ENCODE peak calls at places on chromosome 11, in eight cellular contexts. X is CD4-positive, alpha-beta T cell; B is iris pigment epithelial cell; F is RPMI7951; H is T1000; Q is stimulated activated naive B cell treated with anti-CD40 and anti-IgM and Interleukin-4, amounts not matched to agents 10 μg/mL and 1 μg/mL and 100 μg/mL, for 72 hours; Z is prostate gland; U is EL. L is an unnamed sample.

GRCh38 chr11:27868226-27868625 is 168.0 kb upstream of the BDNF start:
- DNase-seq in X (no peak), B (peak), F (no peak), H (no peak), Q (no peak), Z (no peak), U (no peak), L (peak)

GRCh38 chr11:45145421-45146071 is 893 bp upstream of the PRDM11 start:
- DNase-seq in X (no peak), B (peak), F (peak), H (no peak), Q (no peak), Z (no peak), U (peak), L (no peak)

GRCh38 chr11:77197626-77198320 is 69.7 kb downstream of the MYO7A start:
- DNase-seq in X (peak), B (no peak), F (no peak), H (no peak), Q (no peak), Z (no peak), U (no peak), L (no peak)

GRCh38 chr11:119285431-119285830 is 31.5 kb downstream of the MCAM start:
- DNase-seq in X (no peak), B (no peak), F (no peak), H (no peak), Q (no peak), Z (no peak), U (no peak), L (no peak)

GRCh38 chr11:3188496-3189192 is 23.5 kb upstream of the OSBPL5 start:
- DNase-seq in X (peak), B (no peak), F (no peak), H (no peak), Q (no peak), Z (no peak), U (no peak), L (no peak)

GRCh38 chr11:126697937-126698336 is 302.6 kb downstream of the KIRREL3 start:
- DNase-seq in X (no peak), B (no peak), F (no peak), H (no peak), Q (no peak), Z (no peak), U (no peak), L (no peak)

GRCh38 chr11:113447621-113448310 is 27.4 kb downstream of the DRD2 start:
- DNase-seq in X (no peak), B (peak), F (peak), H (no peak), Q (no peak), Z (no peak), U (peak), L (no peak)

GRCh38 chr11:82653752-82654151 is 79.9 kb downstream of the FAM181B start:
- DNase-seq in X (no peak), B (no peak), F (no peak), H (no peak), Q (no peak), Z (no peak), U (no peak), L (no peak)

GRCh38 chr11:15016200-15016599 is 44.0 kb upstream of the CALCA start:
- DNase-seq in X (no peak), B (no peak), F (no peak), H (no peak), Q (no peak), Z (no peak), U (no peak), L (no peak)

GRCh38 chr11:132312616-132313210 is 942.3 kb downstream of the NTM start:
- DNase-seq in X (no peak), B (peak), F (peak), H (no peak), Q (no peak), Z (no peak), U (peak), L (peak)

GRCh38 chr11:77193915-77194830 is 66.1 kb downstream of the MYO7A start:
- DNase-seq in X (no peak), B (no peak), F (no peak), H (no peak), Q (no peak), Z (no peak), U (no peak), L (no peak)

GRCh38 chr11:8227156-8228152 is 36.2 kb downstream of the LMO1 start:
- DNase-seq in X (no peak), B (no peak), F (no peak), H (no peak), Q (no peak), Z (no peak), U (peak), L (no peak)

GRCh38 chr11:103528596-103528995 is 419.4 kb downstream of the DYNC2H1 start:
- DNase-seq in X (no peak), B (no peak), F (no peak), H (no peak), Q (no peak), Z (no peak), U (no peak), L (no peak)

GRCh38 chr11:123594921-123595320 is 59.5 kb downstream of the SCN3B start:
- DNase-seq in X (no peak), B (no peak), F (no peak), H (no peak), Q (no peak), Z (no peak), U (no peak), L (no peak)

GRCh38 chr11:17719940-17720795 is 797 bp downstream of the MYOD1 start:
- DNase-seq in X (no peak), B (peak), F (peak), H (no peak), Q (no peak), Z (no peak), U (peak), L (no peak)

GRCh38 chr11:55714982-55715888 is 53.2 kb downstream of the OR4C6 start:
- DNase-seq in X (no peak), B (no peak), F (peak), H (no peak), Q (no peak), Z (no peak), U (no peak), L (no peak)

GRCh38 chr11:66579017-66579606 is 10.7 kb upstream of the CTSF start:
- DNase-seq in X (peak), B (peak), F (peak), H (peak), Q (peak), Z (peak), U (peak), L (no peak)

GRCh38 chr11:81495699-81496292 is 1237.9 kb downstream of the FAM181B start:
- DNase-seq in X (no peak), B (no peak), F (no peak), H (no peak), Q (no peak), Z (no peak), U (no peak), L (no peak)

GRCh38 chr11:8263769-8264410 is at the start of gene LMO1:
- DNase-seq in X (peak), B (peak), F (peak), H (peak), Q (peak), Z (peak), U (peak), L (peak)

GRCh38 chr11:133386262-133386661 is 146.0 kb downstream of the OPCML start:
- DNase-seq in X (no peak), B (no peak), F (no peak), H (no peak), Q (no peak), Z (no peak), U (no peak), L (no peak)

GRCh38 chr11:58576792-58577440 is 1.3 kb upstream of the LPXN start:
- DNase-seq in X (no peak), B (peak), F (peak), H (no peak), Q (no peak), Z (no peak), U (peak), L (peak)

GRCh38 chr11:95413761-95414160 is 182.8 kb upstream of the SESN3 start:
- DNase-seq in X (no peak), B (no peak), F (no peak), H (no peak), Q (no peak), Z (no peak), U (no peak), L (no peak)

GRCh38 chr11:72520815-72521214 is 86.5 kb upstream of the CLPB start:
- DNase-seq in X (no peak), B (no peak), F (no peak), H (no peak), Q (no peak), Z (no peak), U (no peak), L (no peak)

GRCh38 chr11:62546937-62547625 is 475 bp upstream of the AHNAK start:
- DNase-seq in X (no peak), B (peak), F (peak), H (peak), Q (no peak), Z (peak), U (peak), L (no peak)

GRCh38 chr11:62666259-62666926 is 1.3 kb downstream of the CSKMT start:
- DNase-seq in X (no peak), B (no peak), F (no peak), H (no peak), Q (no peak), Z (no peak), U (no peak), L (no peak)

GRCh38 chr11:122213111-122213510 is 97.1 kb upstream of the BLID start:
- DNase-seq in X (no peak), B (no peak), F (no peak), H (no peak), Q (no peak), Z (no peak), U (no peak), L (no peak)

GRCh38 chr11:17873571-17873970 is 139.0 kb downstream of the KCNC1 start:
- DNase-seq in X (no peak), B (no peak), F (no peak), H (no peak), Q (no peak), Z (no peak), U (no peak), L (no peak)

GRCh38 chr11:40306938-40307548 is 1152.4 kb downstream of the LRRC4C start:
- DNase-seq in X (no peak), B (peak), F (peak), H (no peak), Q (no peak), Z (no peak), U (peak), L (no peak)

GRCh38 chr11:111941963-111942362 is 4.8 kb downstream of the DIXDC1 start:
- DNase-seq in X (no peak), B (no peak), F (peak), H (no peak), Q (no peak), Z (no peak), U (no peak), L (no peak)

GRCh38 chr11:37712246-37712645 is 1114.2 kb upstream of the RAG2 start:
- DNase-seq in X (no peak), B (no peak), F (no peak), H (no peak), Q (no peak), Z (no peak), U (peak), L (no peak)

GRCh38 chr11:69821511-69822040 is 2.4 kb upstream of the FGF3 start:
- DNase-seq in X (no peak), B (no peak), F (no peak), H (no peak), Q (no peak), Z (no peak), U (no peak), L (no peak)

GRCh38 chr11:122820158-122820557 is 18.1 kb upstream of the CRTAM start:
- DNase-seq in X (no peak), B (no peak), F (no peak), H (no peak), Q (no peak), Z (no peak), U (no peak), L (no peak)

GRCh38 chr11:75668508-75669297 is at the start of gene MAP6:
- DNase-seq in X (no peak), B (peak), F (peak), H (no peak), Q (no peak), Z (no peak), U (peak), L (no peak)

L was measured in HS-27A.